ENCODE peak calls at places on chromosome 22, in seven cellular contexts. G is stimulated activated CD4-positive, alpha-beta T cell treated with anti-CD3 and anti-CD28 coated beads, Interleukin-12 subunit alpha, Interleukin-12 subunit beta, amount 100 ng/mL, for 24 hours; X is mesenteric fat pad; F is stimulated activated CD8-positive, alpha-beta memory T cell treated with anti-CD3 and anti-CD28 coated beads, Interleukin-4, amount 100 ng/mL, for 48 hours; A is ELR; R is activated T-cell treated with anti-CD3 and anti-CD28 coated beads for 1 hour; Y is cardiac fibroblast. W is an unnamed sample.

GRCh38 chr22:49052560-49052959 is 775.1 kb downstream of the BRD1 start:
- DNase-seq in A (no peak), F (no peak), X (peak; percentile 24), R (no peak), Y (no peak), G (no peak), W (no peak)

GRCh38 chr22:49606562-49606961 is 221.1 kb downstream of the BRD1 start:
- DNase-seq in A (no peak), F (no peak), Y (no peak), X (peak; percentile 57), G (no peak), R (no peak), W (no peak)

GRCh38 chr22:39148727-39149535 is 3.5 kb downstream of the CBX7 start:
- DNase-seq in X (no peak), R (peak; percentile 54), F (peak; percentile 79), A (peak; percentile 31), G (peak; percentile 57), Y (no peak), W (peak; percentile 83)

GRCh38 chr22:28911777-28912669 is 28.7 kb downstream of the ZNRF3 start:
- DNase-seq in A (no peak), R (no peak), F (no peak), X (peak; percentile 22), G (no peak), Y (peak; percentile 62), W (no peak)

GRCh38 chr22:49016909-49017768 is 810.5 kb downstream of the BRD1 start:
- DNase-seq in A (no peak), R (no peak), Y (no peak), F (peak; percentile 6), X (peak; percentile 51), G (no peak), W (peak; percentile 0)

GRCh38 chr22:40436460-40437431 is 66.4 kb downstream of the SGSM3 start:
- DNase-seq in R (no peak), G (peak; percentile 20), A (peak; percentile 65), Y (peak; percentile 81), F (peak; percentile 47), X (no peak), W (peak; percentile 79)

GRCh38 chr22:45029501-45029900 is 19.7 kb upstream of the PHF21B start:
- DNase-seq in Y (no peak), A (no peak), G (no peak), R (no peak), F (no peak), X (no peak), W (no peak)

GRCh38 chr22:20931126-20931654 is 14.0 kb downstream of the CRKL start:
- DNase-seq in G (no peak), X (no peak), R (no peak), A (no peak), Y (no peak), F (no peak), W (no peak)

GRCh38 chr22:20656516-20656901 is 117.4 kb upstream of the SERPIND1 start:
- DNase-seq in X (peak; percentile 49), A (no peak), Y (no peak), F (no peak), G (no peak), R (no peak), W (no peak)

GRCh38 chr22:23773247-23774113 is 831 bp downstream of the MMP11 start:
- DNase-seq in A (no peak), Y (no peak), X (no peak), G (no peak), F (no peak), R (no peak), W (peak; percentile 61)

GRCh38 chr22:23893446-23893956 is 682 bp upstream of the MIF start:
- DNase-seq in G (no peak), F (no peak), R (no peak), A (no peak), Y (no peak), X (no peak), W (no peak)

GRCh38 chr22:46549971-46550641 is 12.7 kb upstream of the CELSR1 start:
- DNase-seq in Y (no peak), X (no peak), G (no peak), R (no peak), F (no peak), A (no peak), W (no peak)

GRCh38 chr22:45096256-45096907 is 67.3 kb upstream of the NUP50 start:
- DNase-seq in X (no peak), A (peak; percentile 69), Y (peak; percentile 65), R (peak; percentile 7), F (peak; percentile 73), G (peak; percentile 57), W (peak; percentile 85)